ENCODE peak calls at places on chromosome 1, in nine cellular contexts. W is GM23338, R is endothelial cell of umbilical vein, A is heart right ventricle, J is adrenal gland, Q is small intestine, I is tibial artery, Y is psoas muscle, D is brain microvascular endothelial cell. M is an unnamed sample.

GRCh38 chr1:228037401-228038386 is 30.9 kb downstream of the WNT3A start:
- DNase-seq in W (peak), R (peak), A (no peak), J (no peak), Q (no peak), I (peak), Y (peak), D (peak), M (no peak)

GRCh38 chr1:234114648-234115307 is 210.3 kb downstream of the SLC35F3 start:
- DNase-seq in W (peak), R (peak), A (no peak), J (peak), Q (peak), I (no peak), Y (no peak), D (peak), M (no peak)

GRCh38 chr1:243946946-243947345 is 96.9 kb upstream of the AKT3 start:
- DNase-seq in W (peak), R (peak), A (no peak), J (no peak), Q (no peak), I (no peak), Y (no peak), D (no peak), M (no peak)

GRCh38 chr1:2128189-2128901 is 66.2 kb downstream of the FAAP20 start:
- DNase-seq in W (no peak), R (no peak), A (no peak), J (no peak), Q (no peak), I (no peak), Y (no peak), D (no peak), M (no peak)

GRCh38 chr1:233216009-233216408 is 79.5 kb downstream of the PCNX2 start:
- DNase-seq in W (no peak), R (no peak), A (no peak), J (no peak), Q (no peak), I (no peak), Y (no peak), D (no peak), M (no peak)

GRCh38 chr1:213829806-213830205 is 158.0 kb upstream of the PROX1 start:
- DNase-seq in W (no peak), R (no peak), A (no peak), J (no peak), Q (no peak), I (no peak), Y (no peak), D (no peak), M (no peak)

GRCh38 chr1:112906155-112906698 is 49.8 kb downstream of the SLC16A1 start:
- DNase-seq in W (peak), R (no peak), A (no peak), J (no peak), Q (no peak), I (no peak), Y (no peak), D (no peak), M (no peak)

GRCh38 chr1:112722601-112723510 is 7.7 kb upstream of the PPM1J start:
- DNase-seq in W (peak), R (no peak), A (no peak), J (no peak), Q (peak), I (peak), Y (no peak), D (peak), M (no peak)

GRCh38 chr1:162471290-162471853 is 26.2 kb upstream of the UHMK1 start:
- DNase-seq in W (peak), R (no peak), A (no peak), J (no peak), Q (no peak), I (no peak), Y (no peak), D (no peak), M (no peak)

GRCh38 chr1:160636076-160636475 is 10.8 kb downstream of the SLAMF1 start:
- DNase-seq in W (no peak), R (peak), A (no peak), J (no peak), Q (no peak), I (no peak), Y (no peak), D (no peak), M (no peak)

GRCh38 chr1:29271724-29272123 is 35.4 kb downstream of the PTPRU start:
- DNase-seq in W (peak), R (peak), A (peak), J (peak), Q (peak), I (peak), Y (no peak), D (peak), M (no peak)

GRCh38 chr1:185733818-185734709 is at the start of gene HMCN1:
- DNase-seq in W (peak), R (peak), A (peak), J (peak), Q (peak), I (peak), Y (peak), D (peak), M (peak)

GRCh38 chr1:221726331-221726692 is 15.6 kb downstream of the DUSP10 start:
- DNase-seq in W (no peak), R (no peak), A (no peak), J (no peak), Q (no peak), I (no peak), Y (no peak), D (no peak), M (no peak)

GRCh38 chr1:229717774-229718173 is 91.7 kb downstream of the URB2 start:
- DNase-seq in W (no peak), R (no peak), A (no peak), J (no peak), Q (peak), I (no peak), Y (no peak), D (no peak), M (no peak)

GRCh38 chr1:168386949-168387586 is 106.4 kb downstream of the TBX19 start:
- DNase-seq in W (peak), R (no peak), A (peak), J (peak), Q (peak), I (no peak), Y (peak), D (no peak), M (no peak)

GRCh38 chr1:227759345-227760300 is 24.4 kb downstream of the SNAP47 start:
- DNase-seq in W (no peak), R (peak), A (no peak), J (no peak), Q (no peak), I (no peak), Y (peak), D (peak), M (peak)

GRCh38 chr1:199123615-199124014 is 484.8 kb downstream of the PTPRC start:
- DNase-seq in W (no peak), R (no peak), A (no peak), J (no peak), Q (no peak), I (no peak), Y (no peak), D (peak), M (no peak)

GRCh38 chr1:63705058-63705457 is 68.8 kb upstream of the ROR1 start:
- DNase-seq in W (no peak), R (no peak), A (no peak), J (no peak), Q (peak), I (no peak), Y (no peak), D (no peak), M (no peak)

GRCh38 chr1:159974350-159974965 is 20.4 kb upstream of the SLAMF9 start:
- DNase-seq in W (no peak), R (no peak), A (no peak), J (no peak), Q (no peak), I (no peak), Y (no peak), D (no peak), M (no peak)

GRCh38 chr1:222909586-222909985 is 94.7 kb downstream of the DISP1 start:
- DNase-seq in W (no peak), R (no peak), A (peak), J (peak), Q (no peak), I (peak), Y (peak), D (peak), M (peak)

GRCh38 chr1:176843352-176844297 is 320.9 kb downstream of the ASTN1 start:
- DNase-seq in W (peak), R (no peak), A (no peak), J (peak), Q (no peak), I (no peak), Y (no peak), D (no peak), M (no peak)

GRCh38 chr1:169133801-169134558 is 27.5 kb downstream of the ATP1B1 start:
- DNase-seq in W (no peak), R (no peak), A (no peak), J (no peak), Q (no peak), I (no peak), Y (no peak), D (no peak), M (no peak)

GRCh38 chr1:225835752-225836151 is 25.8 kb downstream of the EPHX1 start:
- DNase-seq in W (no peak), R (no peak), A (peak), J (peak), Q (no peak), I (peak), Y (peak), D (no peak), M (peak)

GRCh38 chr1:212701910-212702309 is 2.3 kb upstream of the BATF3 start:
- DNase-seq in W (no peak), R (no peak), A (no peak), J (no peak), Q (no peak), I (no peak), Y (no peak), D (peak), M (no peak)

DNA sequence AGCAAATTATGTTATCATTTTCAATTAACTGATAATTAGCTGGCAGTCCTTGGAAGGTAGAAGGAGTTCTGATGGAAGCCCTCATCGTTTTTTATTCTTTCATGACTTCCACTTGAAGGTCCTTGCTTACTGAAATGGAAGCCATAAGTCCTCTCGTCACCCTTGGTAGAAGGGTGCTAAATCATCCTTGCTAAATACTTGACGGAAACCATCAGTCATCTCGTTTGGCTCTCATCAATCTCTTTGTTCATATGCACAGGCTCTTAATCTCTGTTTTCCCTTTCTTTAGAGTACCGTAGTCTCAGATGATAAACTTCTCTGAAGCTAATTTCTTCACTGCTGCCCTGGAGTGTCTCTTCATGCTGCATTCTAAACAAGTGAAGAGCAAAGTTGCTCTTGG is 34.5 kb downstream of the UCK2 start:
- DNase-seq in W (no peak), R (no peak), A (no peak), J (no peak), Q (no peak), I (no peak), Y (no peak), D (no peak), M (no peak)
- H3K27ac ChIP-seq in W (peak), R (no peak), A (no peak), J (no peak), Q (no peak), I (no peak), Y (peak), D (no peak), M (no peak)

GRCh38 chr1:177928194-177928593 is 41.7 kb downstream of the SEC16B start:
- DNase-seq in W (peak), R (peak), A (no peak), J (no peak), Q (no peak), I (no peak), Y (no peak), D (peak), M (no peak)

GRCh38 chr1:177925006-177925405 is 44.9 kb downstream of the SEC16B start:
- DNase-seq in W (no peak), R (peak), A (no peak), J (no peak), Q (no peak), I (no peak), Y (no peak), D (no peak), M (no peak)

GRCh38 chr1:177923441-177923840 is 46.4 kb downstream of the SEC16B start:
- DNase-seq in W (no peak), R (no peak), A (no peak), J (no peak), Q (no peak), I (no peak), Y (no peak), D (no peak), M (no peak)

GRCh38 chr1:177926201-177926600 is 43.7 kb downstream of the SEC16B start:
- DNase-seq in W (no peak), R (peak), A (no peak), J (no peak), Q (no peak), I (no peak), Y (no peak), D (no peak), M (no peak)

DNA sequence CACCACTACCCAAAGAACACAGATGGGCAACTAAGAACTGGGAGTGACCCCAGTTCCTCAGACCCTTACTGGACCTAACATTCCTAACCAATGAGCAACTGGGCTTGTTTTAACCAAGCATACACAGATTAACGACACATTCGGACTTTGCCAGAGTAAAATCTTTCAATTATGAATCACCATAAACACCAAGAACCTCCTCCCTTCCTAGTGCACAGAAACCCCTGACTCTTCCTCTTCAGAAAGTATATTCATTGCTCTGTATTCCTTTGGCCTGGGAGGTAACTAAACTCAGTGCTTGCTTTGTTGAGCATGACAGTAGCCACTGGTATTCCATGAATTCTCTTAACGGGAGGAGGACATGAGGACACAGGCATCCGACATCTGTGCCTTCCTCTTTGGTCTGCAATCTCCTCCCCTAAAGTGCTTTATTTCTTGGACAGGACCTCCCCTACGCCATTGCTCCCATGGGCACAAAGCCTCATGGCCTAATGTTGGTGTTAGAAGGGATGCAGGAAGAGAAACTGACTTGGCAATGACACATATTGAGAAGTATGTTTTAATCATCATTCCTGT is 42.7 kb downstream of the SEC16B start:
- DNase-seq in W (no peak), R (peak), A (no peak), J (no peak), Q (no peak), I (no peak), Y (no peak), D (peak), M (no peak)
- H3K27ac ChIP-seq in W (no peak), R (peak), A (no peak), J (no peak), Q (no peak), I (no peak), Y (no peak), D (peak), M (no peak)

DNA sequence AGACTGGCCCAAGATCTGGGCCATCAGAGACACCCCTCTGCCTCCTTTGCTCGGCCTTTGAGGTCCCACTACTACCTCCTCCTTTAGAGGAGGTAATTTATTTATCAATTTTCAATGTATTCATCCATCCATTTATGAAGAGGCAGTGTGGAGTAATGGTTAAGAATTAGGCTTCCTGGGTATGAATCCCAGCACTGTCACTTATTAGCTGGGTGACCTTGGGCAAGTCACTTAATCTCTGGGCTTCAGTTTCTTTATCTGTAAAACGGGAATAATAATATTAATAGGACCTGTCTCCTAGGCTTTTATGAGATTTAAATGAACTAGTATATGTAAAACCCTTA is 1.7 kb downstream of the NR0B2 start:
- DNase-seq in W (no peak), R (no peak), A (no peak), J (no peak), Q (no peak), I (no peak), Y (no peak), D (no peak), M (no peak)
- H3K27ac ChIP-seq in W (no peak), R (no peak), A (no peak), J (no peak), Q (peak), I (no peak), Y (no peak), D (no peak), M (no peak)

GRCh38 chr1:245209658-245210415 is 55.1 kb downstream of the KIF26B start:
- DNase-seq in W (no peak), R (no peak), A (no peak), J (no peak), Q (no peak), I (no peak), Y (no peak), D (no peak), M (no peak)
- H3K27ac ChIP-seq in W (no peak), R (no peak), A (no peak), J (no peak), Q (no peak), I (no peak), Y (no peak), D (no peak), M (no peak)

GRCh38 chr1:240784776-240785175 is 172.8 kb upstream of the GREM2 start:
- DNase-seq in W (no peak), R (no peak), A (no peak), J (no peak), Q (no peak), I (no peak), Y (no peak), D (no peak), M (no peak)

GRCh38 chr1:240790851-240791250 is 178.9 kb upstream of the GREM2 start:
- DNase-seq in W (no peak), R (no peak), A (no peak), J (no peak), Q (no peak), I (no peak), Y (no peak), D (no peak), M (no peak)

GRCh38 chr1:240786880-240787279 is 174.9 kb upstream of the GREM2 start:
- DNase-seq in W (no peak), R (peak), A (no peak), J (no peak), Q (no peak), I (no peak), Y (no peak), D (no peak), M (no peak)
- H3K27ac ChIP-seq in W (no peak), R (peak), A (no peak), J (no peak), Q (no peak), I (no peak), Y (no peak), D (no peak), M (no peak)

GRCh38 chr1:35031103-35031452 is 667 bp downstream of the ZMYM6 start:
- DNase-seq in W (peak), R (peak), A (no peak), J (peak), Q (peak), I (no peak), Y (peak), D (peak), M (no peak)

GRCh38 chr1:35033346-35033745 is 1.6 kb upstream of the ZMYM6 start:
- DNase-seq in W (no peak), R (no peak), A (no peak), J (no peak), Q (no peak), I (no peak), Y (no peak), D (no peak), M (no peak)

GRCh38 chr1:35030338-35031102 is 1.2 kb downstream of the ZMYM6 start:
- DNase-seq in W (no peak), R (peak), A (no peak), J (no peak), Q (no peak), I (no peak), Y (no peak), D (no peak), M (no peak)

GRCh38 chr1:35029756-35030155 is 2.0 kb downstream of the ZMYM6 start:
- DNase-seq in W (no peak), R (no peak), A (no peak), J (no peak), Q (no peak), I (no peak), Y (no peak), D (no peak), M (no peak)

DNA sequence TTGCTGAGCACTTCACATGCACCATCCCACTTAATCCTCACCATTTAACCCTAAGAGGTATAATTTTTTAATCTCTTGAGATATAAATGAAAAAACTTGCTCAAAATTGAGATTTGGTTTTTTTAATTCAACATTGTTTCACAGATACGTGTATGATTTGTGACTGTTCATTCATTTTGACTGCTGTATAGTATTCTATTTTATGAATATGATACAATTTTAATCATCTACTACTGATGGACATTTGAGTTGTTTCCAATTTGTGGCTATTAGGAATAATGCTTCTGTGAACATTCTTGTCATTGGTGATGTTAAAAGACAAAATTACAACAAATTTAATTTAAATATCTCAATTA is 617 bp upstream of the ZMYM6 start:
- DNase-seq in W (no peak), R (no peak), A (no peak), J (no peak), Q (no peak), I (no peak), Y (no peak), D (no peak), M (no peak)
- H3K27ac ChIP-seq in W (no peak), R (no peak), A (peak), J (no peak), Q (peak), I (no peak), Y (peak), D (no peak), M (no peak)